ENCODE peak calls at places on chromosomes 1 and 21, in eight cellular contexts. One of them, this sample, is unnamed.
A peak's percentile ranks its signal among the peaks of the same experiment; 100 is the strongest.

GRCh38 chr1:29453502-29454240 is 217.3 kb downstream of the PTPRU start:
- DNase-seq in thoracic aorta: no peak
- DNase-seq in WTC11: peak; percentile 38
- DNase-seq in prostate gland: no peak
- DNase-seq in breast epithelium: no peak
- DNase-seq in H9: peak; percentile 77
- DNase-seq in IMR-90: peak; percentile 53
- DNase-seq in GM23338: peak; percentile 94
- DNase-seq in this sample: no peak

GRCh38 chr1:234881893-234882771 is 246.5 kb downstream of the TOMM20 start:
- DNase-seq in IMR-90: no peak
- DNase-seq in breast epithelium: no peak
- DNase-seq in GM23338: no peak
- DNase-seq in WTC11: no peak
- DNase-seq in thoracic aorta: no peak
- DNase-seq in prostate gland: no peak
- DNase-seq in H9: no peak
- DNase-seq in this sample: no peak

GRCh38 chr1:36349839-36350238 is 26.4 kb upstream of the EVA1B start:
- DNase-seq in breast epithelium: peak; percentile 50
- DNase-seq in thoracic aorta: no peak
- DNase-seq in H9: no peak
- DNase-seq in prostate gland: no peak
- DNase-seq in IMR-90: no peak
- DNase-seq in WTC11: no peak
- DNase-seq in GM23338: no peak
- DNase-seq in this sample: no peak

GRCh38 chr1:182845894-182846293 is 6.7 kb downstream of the DHX9 start:
- DNase-seq in breast epithelium: no peak
- DNase-seq in GM23338: no peak
- DNase-seq in WTC11: no peak
- DNase-seq in H9: no peak
- DNase-seq in prostate gland: no peak
- DNase-seq in thoracic aorta: no peak
- DNase-seq in IMR-90: no peak
- DNase-seq in this sample: no peak

GRCh38 chr1:16076871-16077250 is 3.4 kb upstream of the FAM131C start:
- DNase-seq in thoracic aorta: no peak
- DNase-seq in breast epithelium: no peak
- DNase-seq in WTC11: no peak
- DNase-seq in H9: no peak
- DNase-seq in GM23338: no peak
- DNase-seq in prostate gland: no peak
- DNase-seq in IMR-90: peak; percentile 33
- DNase-seq in this sample: no peak

GRCh38 chr1:119275145-119275929 is 93.2 kb upstream of the HAO2 start:
- DNase-seq in breast epithelium: no peak
- DNase-seq in IMR-90: peak; percentile 67
- DNase-seq in prostate gland: no peak
- DNase-seq in GM23338: peak; percentile 84
- DNase-seq in H9: peak; percentile 54
- DNase-seq in thoracic aorta: no peak
- DNase-seq in WTC11: peak; percentile 61
- DNase-seq in this sample: no peak

GRCh38 chr21:24225432-24225831 is 1381.8 kb downstream of the MRPL39 start:
- DNase-seq in thoracic aorta: no peak
- DNase-seq in GM23338: no peak
- DNase-seq in WTC11: no peak
- DNase-seq in IMR-90: peak; percentile 87
- DNase-seq in prostate gland: no peak
- DNase-seq in breast epithelium: no peak
- DNase-seq in H9: no peak
- DNase-seq in this sample: no peak

GRCh38 chr1:234782821-234783220 is 172.8 kb upstream of the IRF2BP2 start:
- DNase-seq in IMR-90: no peak
- DNase-seq in H9: peak; percentile 38
- DNase-seq in breast epithelium: peak; percentile 17
- DNase-seq in thoracic aorta: no peak
- DNase-seq in GM23338: peak; percentile 37
- DNase-seq in prostate gland: no peak
- DNase-seq in WTC11: no peak
- DNase-seq in this sample: no peak

GRCh38 chr1:64956241-64956640 is 10.1 kb downstream of the JAK1 start:
- DNase-seq in prostate gland: no peak
- DNase-seq in breast epithelium: no peak
- DNase-seq in GM23338: no peak
- DNase-seq in thoracic aorta: no peak
- DNase-seq in WTC11: no peak
- DNase-seq in H9: no peak
- DNase-seq in IMR-90: no peak
- DNase-seq in this sample: no peak

GRCh38 chr1:164675342-164675904 is 116.4 kb downstream of the PBX1 start:
- DNase-seq in H9: no peak
- DNase-seq in breast epithelium: no peak
- DNase-seq in GM23338: no peak
- DNase-seq in thoracic aorta: no peak
- DNase-seq in WTC11: no peak
- DNase-seq in IMR-90: peak; percentile 17
- DNase-seq in prostate gland: no peak
- DNase-seq in this sample: no peak

GRCh38 chr1:7929637-7930036 is 11.0 kb downstream of the TNFRSF9 start:
- DNase-seq in thoracic aorta: no peak
- DNase-seq in breast epithelium: no peak
- DNase-seq in H9: no peak
- DNase-seq in IMR-90: no peak
- DNase-seq in GM23338: no peak
- DNase-seq in WTC11: no peak
- DNase-seq in prostate gland: no peak
- DNase-seq in this sample: no peak

GRCh38 chr1:232038704-232039103 is 412.1 kb downstream of the DISC1 start:
- DNase-seq in GM23338: no peak
- DNase-seq in prostate gland: no peak
- DNase-seq in WTC11: no peak
- DNase-seq in thoracic aorta: no peak
- DNase-seq in H9: no peak
- DNase-seq in IMR-90: no peak
- DNase-seq in breast epithelium: no peak
- DNase-seq in this sample: no peak

GRCh38 chr1:18840145-18840544 is 19.3 kb downstream of the TAS1R2 start:
- DNase-seq in breast epithelium: no peak
- DNase-seq in IMR-90: no peak
- DNase-seq in GM23338: no peak
- DNase-seq in H9: no peak
- DNase-seq in prostate gland: no peak
- DNase-seq in thoracic aorta: no peak
- DNase-seq in WTC11: no peak
- DNase-seq in this sample: no peak

GRCh38 chr1:63821650-63822049 is 47.8 kb downstream of the ROR1 start:
- DNase-seq in prostate gland: no peak
- DNase-seq in WTC11: no peak
- DNase-seq in breast epithelium: no peak
- DNase-seq in GM23338: no peak
- DNase-seq in H9: no peak
- DNase-seq in thoracic aorta: no peak
- DNase-seq in IMR-90: peak; percentile 73
- DNase-seq in this sample: no peak

GRCh38 chr1:220697326-220697725 is 7.2 kb downstream of the C1orf115 start:
- DNase-seq in IMR-90: no peak
- DNase-seq in WTC11: no peak
- DNase-seq in prostate gland: no peak
- DNase-seq in GM23338: no peak
- DNase-seq in breast epithelium: no peak
- DNase-seq in H9: no peak
- DNase-seq in thoracic aorta: no peak
- DNase-seq in this sample: no peak

GRCh38 chr1:160779662-160780397 is 16.1 kb upstream of the LY9 start:
- DNase-seq in breast epithelium: no peak
- DNase-seq in GM23338: peak; percentile 86
- DNase-seq in prostate gland: no peak
- DNase-seq in H9: peak; percentile 82
- DNase-seq in WTC11: peak; percentile 84
- DNase-seq in IMR-90: no peak
- DNase-seq in thoracic aorta: no peak
- DNase-seq in this sample: no peak
- TF ChIP-seq CTCF in breast epithelium: no peak
- TF ChIP-seq CTCF in GM23338: peak; percentile 63
- TF ChIP-seq CTCF in prostate gland: no peak
- TF ChIP-seq CTCF in H9: peak; percentile 84
- TF ChIP-seq CTCF in WTC11: peak; percentile 70
- TF ChIP-seq CTCF in IMR-90: peak; percentile 8
- TF ChIP-seq CTCF in thoracic aorta: no peak
- TF ChIP-seq CTCF in this sample: peak; percentile 28

DNA sequence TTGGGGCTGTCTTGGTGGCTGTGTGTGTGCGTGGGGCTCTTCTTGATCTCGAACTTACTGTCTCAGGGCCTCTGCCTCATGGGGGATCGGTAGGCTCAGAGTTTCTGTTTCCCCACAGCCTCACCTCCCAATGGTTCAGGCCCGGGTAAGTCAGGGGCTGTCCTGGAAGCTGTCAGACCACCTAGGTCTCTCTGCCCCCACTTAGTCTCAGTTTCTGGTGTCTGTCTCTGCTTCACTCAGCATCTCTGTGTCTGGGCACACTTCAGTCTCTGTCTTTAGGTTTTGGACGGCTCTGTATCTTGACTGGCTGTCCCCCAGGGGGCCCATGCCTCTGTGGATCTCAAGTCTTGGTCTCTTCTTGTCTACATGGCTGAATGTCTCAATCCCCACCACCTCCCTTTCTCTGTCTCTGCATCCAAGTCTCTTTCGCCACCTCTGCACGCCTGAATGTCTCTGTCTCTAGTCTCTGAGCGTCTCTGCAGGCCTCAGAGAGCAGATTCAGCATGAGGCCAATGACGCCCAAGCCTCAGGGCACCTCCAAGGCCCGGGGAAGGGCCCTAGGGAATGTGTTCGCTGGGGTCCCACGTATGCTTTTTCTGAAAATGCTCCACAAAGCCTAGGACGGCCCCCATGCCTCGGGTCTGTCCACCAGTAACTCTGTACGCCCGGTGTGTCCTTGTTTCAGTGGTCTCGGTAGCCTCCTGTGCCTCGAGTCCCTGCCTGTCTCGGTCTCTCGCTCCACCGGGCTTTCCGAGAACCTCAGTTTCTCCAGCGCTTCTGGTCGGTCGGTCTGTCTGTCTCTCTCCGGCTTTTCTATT is 821 bp downstream of the FHL3 start:
- DNase-seq in WTC11: peak; percentile 23
- DNase-seq in H9: no peak
- DNase-seq in IMR-90: no peak
- DNase-seq in thoracic aorta: no peak
- DNase-seq in breast epithelium: no peak
- DNase-seq in prostate gland: no peak
- DNase-seq in GM23338: no peak
- DNase-seq in this sample: no peak
- TF ChIP-seq CTCF in WTC11: no peak
- TF ChIP-seq CTCF in H9: no peak
- TF ChIP-seq CTCF in IMR-90: no peak
- TF ChIP-seq CTCF in thoracic aorta: no peak
- TF ChIP-seq CTCF in breast epithelium: no peak
- TF ChIP-seq CTCF in prostate gland: no peak
- TF ChIP-seq CTCF in GM23338: no peak
- TF ChIP-seq CTCF in this sample: no peak

DNA sequence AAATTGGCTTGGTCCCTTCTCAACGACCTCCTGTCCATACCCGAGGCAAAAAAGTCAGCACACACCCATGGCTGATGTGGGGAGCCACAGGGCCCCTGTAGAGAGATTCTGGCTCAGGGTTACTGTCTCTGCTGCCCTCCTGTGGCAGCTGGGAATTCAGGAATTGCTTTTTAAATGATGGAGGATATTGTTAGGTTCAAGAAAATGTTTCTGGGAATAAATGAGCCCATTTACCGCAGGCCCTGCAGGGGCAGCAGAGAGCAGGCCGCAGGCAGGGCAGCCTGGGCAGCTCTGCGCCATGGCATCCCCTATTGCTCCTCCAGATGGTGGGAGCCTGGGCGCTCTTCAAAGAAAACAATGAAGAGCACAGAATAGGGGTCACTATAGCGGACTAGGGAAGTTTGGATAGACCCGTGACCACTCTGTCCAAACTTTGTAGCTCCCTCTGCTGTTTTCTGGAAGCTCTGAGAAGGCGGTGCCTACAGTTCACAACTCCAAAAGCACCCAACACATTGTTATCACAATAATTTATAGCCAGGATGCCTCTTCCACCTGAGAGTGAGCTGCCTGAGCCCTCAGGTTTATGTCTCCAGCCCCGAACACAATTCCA is 201.1 kb downstream of the BACH1 start:
- DNase-seq in GM23338: peak; percentile 84
- DNase-seq in WTC11: peak; percentile 74
- DNase-seq in prostate gland: no peak
- DNase-seq in IMR-90: no peak
- DNase-seq in breast epithelium: no peak
- DNase-seq in thoracic aorta: no peak
- DNase-seq in H9: peak; percentile 79
- DNase-seq in this sample: no peak
- TF ChIP-seq CTCF in GM23338: peak; percentile 94
- TF ChIP-seq CTCF in WTC11: peak; percentile 83
- TF ChIP-seq CTCF in prostate gland: no peak
- TF ChIP-seq CTCF in IMR-90: peak; percentile 59
- TF ChIP-seq CTCF in breast epithelium: no peak
- TF ChIP-seq CTCF in thoracic aorta: no peak
- TF ChIP-seq CTCF in H9: peak; percentile 95
- TF ChIP-seq CTCF in this sample: no peak

GRCh38 chr1:41465741-41466140 is 18.7 kb downstream of the EDN2 start:
- DNase-seq in IMR-90: no peak
- DNase-seq in H9: no peak
- DNase-seq in thoracic aorta: no peak
- DNase-seq in GM23338: no peak
- DNase-seq in breast epithelium: no peak
- DNase-seq in WTC11: no peak
- DNase-seq in prostate gland: no peak
- DNase-seq in this sample: no peak

GRCh38 chr1:41461790-41462679 is 22.4 kb downstream of the EDN2 start:
- DNase-seq in WTC11: no peak
- DNase-seq in prostate gland: no peak
- DNase-seq in H9: no peak
- DNase-seq in GM23338: no peak
- DNase-seq in thoracic aorta: no peak
- DNase-seq in breast epithelium: no peak
- DNase-seq in IMR-90: no peak
- DNase-seq in this sample: no peak

GRCh38 chr1:41462680-41463004 is 21.8 kb downstream of the EDN2 start:
- DNase-seq in IMR-90: no peak
- DNase-seq in GM23338: no peak
- DNase-seq in H9: no peak
- DNase-seq in prostate gland: no peak
- DNase-seq in thoracic aorta: no peak
- DNase-seq in breast epithelium: no peak
- DNase-seq in WTC11: no peak
- DNase-seq in this sample: no peak

GRCh38 chr1:41464886-41465285 is 19.6 kb downstream of the EDN2 start:
- DNase-seq in prostate gland: no peak
- DNase-seq in GM23338: no peak
- DNase-seq in H9: no peak
- DNase-seq in thoracic aorta: no peak
- DNase-seq in IMR-90: no peak
- DNase-seq in WTC11: no peak
- DNase-seq in breast epithelium: no peak
- DNase-seq in this sample: no peak

DNA sequence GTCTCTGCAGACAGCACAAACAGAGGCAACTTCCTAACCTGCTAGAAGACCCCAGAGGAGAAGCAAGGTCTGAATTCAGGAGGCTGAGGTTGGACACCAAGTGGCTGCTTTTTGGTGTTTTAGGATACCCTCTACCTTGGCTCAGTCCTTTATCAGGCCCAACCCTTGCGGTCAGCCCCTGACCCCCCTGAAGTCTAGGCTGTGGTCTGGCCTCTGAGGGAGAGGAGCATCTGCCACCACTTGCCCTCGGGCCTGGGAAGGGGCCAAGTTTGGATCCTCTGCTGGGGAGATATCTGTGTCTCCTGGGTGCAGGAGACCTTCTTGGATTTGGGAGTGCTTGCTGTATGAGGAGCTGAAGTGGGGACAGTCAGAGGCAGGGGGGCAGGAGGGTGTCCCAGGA is 21.0 kb downstream of the EDN2 start:
- DNase-seq in thoracic aorta: no peak
- DNase-seq in GM23338: no peak
- DNase-seq in prostate gland: no peak
- DNase-seq in WTC11: no peak
- DNase-seq in IMR-90: no peak
- DNase-seq in H9: no peak
- DNase-seq in breast epithelium: no peak
- DNase-seq in this sample: no peak
- TF ChIP-seq CTCF in thoracic aorta: no peak
- TF ChIP-seq CTCF in GM23338: no peak
- TF ChIP-seq CTCF in prostate gland: no peak
- TF ChIP-seq CTCF in WTC11: no peak
- TF ChIP-seq CTCF in IMR-90: no peak
- TF ChIP-seq CTCF in H9: no peak
- TF ChIP-seq CTCF in breast epithelium: no peak
- TF ChIP-seq CTCF in this sample: no peak